ENCODE peak calls at places on chromosomes 4 and X, in nine cellular contexts. One of them, this sample, is unnamed.

GRCh38 chrX:24248042-24248441 is 65.8 kb downstream of the SUPT20HL2 start:
- DNase-seq in upper lobe of right lung: no peak
- DNase-seq in lower lobe of right lung: no peak
- DNase-seq in aorta: no peak
- DNase-seq in OCI-LY7: no peak
- DNase-seq in hepatocyte: no peak
- DNase-seq in CD4-positive, alpha-beta T cell: no peak
- DNase-seq in A549: no peak
- DNase-seq in fibroblast of lung: no peak
- DNase-seq in this sample: no peak

GRCh38 chr4:156636398-156636797 is 335.2 kb downstream of the PDGFC start:
- DNase-seq in upper lobe of right lung: no peak
- DNase-seq in lower lobe of right lung: no peak
- DNase-seq in aorta: no peak
- DNase-seq in OCI-LY7: no peak
- DNase-seq in hepatocyte: no peak
- DNase-seq in CD4-positive, alpha-beta T cell: no peak
- DNase-seq in A549: no peak
- DNase-seq in fibroblast of lung: no peak
- DNase-seq in this sample: no peak

GRCh38 chrX:149521438-149521837 is 16.3 kb upstream of the IDS start:
- DNase-seq in upper lobe of right lung: no peak
- DNase-seq in lower lobe of right lung: no peak
- DNase-seq in aorta: no peak
- DNase-seq in OCI-LY7: no peak
- DNase-seq in hepatocyte: no peak
- DNase-seq in CD4-positive, alpha-beta T cell: no peak
- DNase-seq in A549: no peak
- DNase-seq in fibroblast of lung: no peak
- DNase-seq in this sample: no peak

GRCh38 chrX:103571726-103572125 is 13.6 kb upstream of the TCEAL4 start:
- DNase-seq in upper lobe of right lung: no peak
- DNase-seq in lower lobe of right lung: no peak
- DNase-seq in aorta: no peak
- DNase-seq in OCI-LY7: no peak
- DNase-seq in hepatocyte: no peak
- DNase-seq in CD4-positive, alpha-beta T cell: no peak
- DNase-seq in A549: no peak
- DNase-seq in fibroblast of lung: no peak
- DNase-seq in this sample: no peak

GRCh38 chrX:134895785-134896184 is 95.0 kb upstream of the SMIM10 start:
- DNase-seq in upper lobe of right lung: no peak
- DNase-seq in lower lobe of right lung: no peak
- DNase-seq in aorta: no peak
- DNase-seq in OCI-LY7: no peak
- DNase-seq in hepatocyte: no peak
- DNase-seq in CD4-positive, alpha-beta T cell: no peak
- DNase-seq in A549: no peak
- DNase-seq in fibroblast of lung: no peak
- DNase-seq in this sample: no peak

GRCh38 chr4:8038702-8039251 is 99.1 kb upstream of the AFAP1 start:
- DNase-seq in upper lobe of right lung: no peak
- DNase-seq in lower lobe of right lung: no peak
- DNase-seq in aorta: no peak
- DNase-seq in OCI-LY7: no peak
- DNase-seq in hepatocyte: no peak
- DNase-seq in CD4-positive, alpha-beta T cell: no peak
- DNase-seq in A549: no peak
- DNase-seq in fibroblast of lung: no peak
- DNase-seq in this sample: no peak

GRCh38 chr4:126396121-126396520 is 1081.4 kb downstream of the FAT4 start:
- DNase-seq in upper lobe of right lung: no peak
- DNase-seq in lower lobe of right lung: no peak
- DNase-seq in aorta: no peak
- DNase-seq in OCI-LY7: no peak
- DNase-seq in hepatocyte: no peak
- DNase-seq in CD4-positive, alpha-beta T cell: no peak
- DNase-seq in A549: no peak
- DNase-seq in fibroblast of lung: no peak
- DNase-seq in this sample: no peak

GRCh38 chr4:119093042-119093827 is 42.4 kb upstream of the MYOZ2 start:
- DNase-seq in upper lobe of right lung: no peak
- DNase-seq in lower lobe of right lung: no peak
- DNase-seq in aorta: no peak
- DNase-seq in OCI-LY7: no peak
- DNase-seq in hepatocyte: no peak
- DNase-seq in CD4-positive, alpha-beta T cell: no peak
- DNase-seq in A549: peak; percentile 82
- DNase-seq in fibroblast of lung: no peak
- DNase-seq in this sample: no peak

GRCh38 chr4:2494992-2495391 is 26.1 kb downstream of the RNF4 start:
- DNase-seq in upper lobe of right lung: no peak
- DNase-seq in lower lobe of right lung: no peak
- DNase-seq in aorta: peak; percentile 35
- DNase-seq in OCI-LY7: no peak
- DNase-seq in hepatocyte: no peak
- DNase-seq in CD4-positive, alpha-beta T cell: no peak
- DNase-seq in A549: no peak
- DNase-seq in fibroblast of lung: peak; percentile 11
- DNase-seq in this sample: no peak

GRCh38 chrX:46610070-46610658 is 36.6 kb downstream of the CHST7 start:
- DNase-seq in upper lobe of right lung: no peak
- DNase-seq in lower lobe of right lung: no peak
- DNase-seq in aorta: no peak
- DNase-seq in OCI-LY7: no peak
- DNase-seq in hepatocyte: no peak
- DNase-seq in CD4-positive, alpha-beta T cell: no peak
- DNase-seq in A549: no peak
- DNase-seq in fibroblast of lung: no peak
- DNase-seq in this sample: no peak

GRCh38 chr4:76620723-76621463 is 185.9 kb downstream of the SHROOM3 start:
- DNase-seq in upper lobe of right lung: no peak
- DNase-seq in lower lobe of right lung: no peak
- DNase-seq in aorta: no peak
- DNase-seq in OCI-LY7: no peak
- DNase-seq in hepatocyte: peak; percentile 24
- DNase-seq in CD4-positive, alpha-beta T cell: no peak
- DNase-seq in A549: no peak
- DNase-seq in fibroblast of lung: no peak
- DNase-seq in this sample: no peak

GRCh38 chr4:38902695-38903094 is 35.1 kb downstream of the FAM114A1 start:
- DNase-seq in upper lobe of right lung: no peak
- DNase-seq in lower lobe of right lung: no peak
- DNase-seq in aorta: no peak
- DNase-seq in OCI-LY7: peak; percentile 64
- DNase-seq in hepatocyte: peak; percentile 21
- DNase-seq in CD4-positive, alpha-beta T cell: no peak
- DNase-seq in A549: peak; percentile 13
- DNase-seq in fibroblast of lung: peak; percentile 43
- DNase-seq in this sample: no peak

GRCh38 chr4:187929024-187929423 is 66.5 kb upstream of the ZFP42 start:
- DNase-seq in upper lobe of right lung: no peak
- DNase-seq in lower lobe of right lung: no peak
- DNase-seq in aorta: no peak
- DNase-seq in OCI-LY7: no peak
- DNase-seq in hepatocyte: no peak
- DNase-seq in CD4-positive, alpha-beta T cell: no peak
- DNase-seq in A549: peak; percentile 10
- DNase-seq in fibroblast of lung: no peak
- DNase-seq in this sample: no peak

GRCh38 chrX:71935542-71935941 is 24.9 kb downstream of the NHSL2 start:
- DNase-seq in upper lobe of right lung: no peak
- DNase-seq in lower lobe of right lung: no peak
- DNase-seq in aorta: no peak
- DNase-seq in OCI-LY7: no peak
- DNase-seq in hepatocyte: no peak
- DNase-seq in CD4-positive, alpha-beta T cell: no peak
- DNase-seq in A549: no peak
- DNase-seq in fibroblast of lung: no peak
- DNase-seq in this sample: no peak

GRCh38 chr4:56655209-56655626 is 25.9 kb downstream of the HOPX start:
- DNase-seq in upper lobe of right lung: no peak
- DNase-seq in lower lobe of right lung: no peak
- DNase-seq in aorta: no peak
- DNase-seq in OCI-LY7: no peak
- DNase-seq in hepatocyte: peak; percentile 29
- DNase-seq in CD4-positive, alpha-beta T cell: no peak
- DNase-seq in A549: no peak
- DNase-seq in fibroblast of lung: peak; percentile 34
- DNase-seq in this sample: no peak

DNA sequence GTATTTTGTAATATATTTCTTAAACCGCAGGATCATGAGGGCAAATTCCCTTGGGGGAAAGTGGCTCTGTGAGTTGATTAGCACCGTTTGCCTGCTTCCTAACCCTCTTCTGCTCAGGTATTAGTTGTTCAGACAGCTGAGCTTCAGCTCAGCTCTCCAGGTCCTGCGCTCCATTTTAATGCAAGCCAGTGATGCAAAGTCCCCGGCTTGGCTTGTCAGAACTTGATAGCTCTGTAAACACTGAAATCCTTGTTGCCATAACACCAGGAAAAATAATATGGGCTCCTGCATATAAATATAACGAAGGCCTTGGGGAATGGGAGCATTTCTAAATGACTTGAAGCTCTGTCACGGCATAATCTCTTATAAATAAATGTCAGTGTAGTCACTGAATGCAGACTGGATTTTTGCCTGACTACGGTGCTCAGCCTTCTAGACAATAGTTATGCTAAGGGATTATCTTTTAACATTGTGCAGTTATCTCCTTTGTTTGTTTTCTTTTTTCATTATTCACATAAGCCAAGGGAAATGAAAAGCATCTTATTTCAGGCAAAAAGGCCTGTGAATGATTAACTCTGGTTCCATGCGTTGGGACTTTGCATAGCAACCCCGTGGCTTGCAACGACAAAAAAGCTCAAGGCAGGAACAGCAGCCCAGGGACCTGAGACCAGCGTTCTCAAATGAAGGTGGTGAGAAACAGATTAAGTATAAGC is 253.2 kb downstream of the SPRY1 start:
- DNase-seq in upper lobe of right lung: no peak
- DNase-seq in lower lobe of right lung: no peak
- DNase-seq in aorta: no peak
- DNase-seq in OCI-LY7: no peak
- DNase-seq in hepatocyte: peak; percentile 78
- DNase-seq in CD4-positive, alpha-beta T cell: no peak
- DNase-seq in A549: peak; percentile 79
- DNase-seq in fibroblast of lung: peak; percentile 75
- DNase-seq in this sample: no peak
- H3K9me3 ChIP-seq in upper lobe of right lung: no peaks in the 10 kb centered on the region
- H3K9me3 ChIP-seq in lower lobe of right lung: no peaks in the 10 kb centered on the region
- H3K9me3 ChIP-seq in aorta: no peaks in the 10 kb centered on the region
- H3K9me3 ChIP-seq in OCI-LY7: no peaks in the 10 kb centered on the region
- H3K9me3 ChIP-seq in hepatocyte: no peaks in the 10 kb centered on the region
- H3K9me3 ChIP-seq in CD4-positive, alpha-beta T cell: no peaks in the 10 kb centered on the region
- H3K9me3 ChIP-seq in A549: no peaks in the 10 kb centered on the region
- H3K9me3 ChIP-seq in fibroblast of lung: no peaks in the 10 kb centered on the region
- H3K9me3 ChIP-seq in this sample: no peaks in the 10 kb centered on the region

GRCh38 chr4:12488672-12489071 is 995.5 kb downstream of the RAB28 start:
- DNase-seq in upper lobe of right lung: no peak
- DNase-seq in lower lobe of right lung: no peak
- DNase-seq in aorta: no peak
- DNase-seq in OCI-LY7: no peak
- DNase-seq in hepatocyte: peak; percentile 16
- DNase-seq in CD4-positive, alpha-beta T cell: no peak
- DNase-seq in A549: no peak
- DNase-seq in fibroblast of lung: no peak
- DNase-seq in this sample: no peak
- H3K9me3 ChIP-seq in upper lobe of right lung: no peaks in the 10 kb centered on the region
- H3K9me3 ChIP-seq in lower lobe of right lung: no peaks in the 10 kb centered on the region
- H3K9me3 ChIP-seq in aorta: peaks cover 2% of the 10 kb centered on the region
- H3K9me3 ChIP-seq in OCI-LY7: no peaks in the 10 kb centered on the region
- H3K9me3 ChIP-seq in hepatocyte: no peaks in the 10 kb centered on the region
- H3K9me3 ChIP-seq in CD4-positive, alpha-beta T cell: no peaks in the 10 kb centered on the region
- H3K9me3 ChIP-seq in A549: no peaks in the 10 kb centered on the region
- H3K9me3 ChIP-seq in fibroblast of lung: no peaks in the 10 kb centered on the region
- H3K9me3 ChIP-seq in this sample: no peaks in the 10 kb centered on the region

GRCh38 chr4:122674371-122674770 is 53.5 kb upstream of the IL21 start:
- DNase-seq in upper lobe of right lung: no peak
- DNase-seq in lower lobe of right lung: no peak
- DNase-seq in aorta: no peak
- DNase-seq in OCI-LY7: no peak
- DNase-seq in hepatocyte: no peak
- DNase-seq in CD4-positive, alpha-beta T cell: no peak
- DNase-seq in A549: no peak
- DNase-seq in fibroblast of lung: no peak
- DNase-seq in this sample: no peak
- H3K9me3 ChIP-seq in upper lobe of right lung: no peaks in the 10 kb centered on the region
- H3K9me3 ChIP-seq in lower lobe of right lung: no peaks in the 10 kb centered on the region
- H3K9me3 ChIP-seq in aorta: no peaks in the 10 kb centered on the region
- H3K9me3 ChIP-seq in OCI-LY7: no peaks in the 10 kb centered on the region
- H3K9me3 ChIP-seq in hepatocyte: no peaks in the 10 kb centered on the region
- H3K9me3 ChIP-seq in CD4-positive, alpha-beta T cell: no peaks in the 10 kb centered on the region
- H3K9me3 ChIP-seq in A549: no peaks in the 10 kb centered on the region
- H3K9me3 ChIP-seq in fibroblast of lung: no peaks in the 10 kb centered on the region
- H3K9me3 ChIP-seq in this sample: no peaks in the 10 kb centered on the region

GRCh38 chr4:22493523-22493922 is 22.3 kb downstream of the ADGRA3 start:
- DNase-seq in upper lobe of right lung: no peak
- DNase-seq in lower lobe of right lung: no peak
- DNase-seq in aorta: no peak
- DNase-seq in OCI-LY7: no peak
- DNase-seq in hepatocyte: no peak
- DNase-seq in CD4-positive, alpha-beta T cell: no peak
- DNase-seq in A549: no peak
- DNase-seq in fibroblast of lung: no peak
- DNase-seq in this sample: no peak
- H3K9me3 ChIP-seq in upper lobe of right lung: no peaks in the 10 kb centered on the region
- H3K9me3 ChIP-seq in lower lobe of right lung: no peaks in the 10 kb centered on the region
- H3K9me3 ChIP-seq in aorta: no peaks in the 10 kb centered on the region
- H3K9me3 ChIP-seq in OCI-LY7: no peaks in the 10 kb centered on the region
- H3K9me3 ChIP-seq in hepatocyte: no peaks in the 10 kb centered on the region
- H3K9me3 ChIP-seq in CD4-positive, alpha-beta T cell: no peaks in the 10 kb centered on the region
- H3K9me3 ChIP-seq in A549: no peaks in the 10 kb centered on the region
- H3K9me3 ChIP-seq in fibroblast of lung: no peaks in the 10 kb centered on the region
- H3K9me3 ChIP-seq in this sample: no peaks in the 10 kb centered on the region

GRCh38 chr4:33746979-33747378 is 2497.3 kb downstream of the ARAP2 start:
- DNase-seq in upper lobe of right lung: no peak
- DNase-seq in lower lobe of right lung: no peak
- DNase-seq in aorta: no peak
- DNase-seq in OCI-LY7: no peak
- DNase-seq in hepatocyte: no peak
- DNase-seq in CD4-positive, alpha-beta T cell: no peak
- DNase-seq in A549: no peak
- DNase-seq in fibroblast of lung: peak; percentile 8
- DNase-seq in this sample: no peak
- H3K9me3 ChIP-seq in upper lobe of right lung: no peaks in the 10 kb centered on the region
- H3K9me3 ChIP-seq in lower lobe of right lung: no peaks in the 10 kb centered on the region
- H3K9me3 ChIP-seq in aorta: no peaks in the 10 kb centered on the region
- H3K9me3 ChIP-seq in OCI-LY7: no peaks in the 10 kb centered on the region
- H3K9me3 ChIP-seq in hepatocyte: no peaks in the 10 kb centered on the region
- H3K9me3 ChIP-seq in CD4-positive, alpha-beta T cell: no peaks in the 10 kb centered on the region
- H3K9me3 ChIP-seq in A549: no peaks in the 10 kb centered on the region
- H3K9me3 ChIP-seq in fibroblast of lung: no peaks in the 10 kb centered on the region
- H3K9me3 ChIP-seq in this sample: no peaks in the 10 kb centered on the region

GRCh38 chr4:175282407-175282806 is 364.2 kb downstream of the ADAM29 start:
- DNase-seq in upper lobe of right lung: no peak
- DNase-seq in lower lobe of right lung: no peak
- DNase-seq in aorta: no peak
- DNase-seq in OCI-LY7: no peak
- DNase-seq in hepatocyte: no peak
- DNase-seq in CD4-positive, alpha-beta T cell: no peak
- DNase-seq in A549: no peak
- DNase-seq in fibroblast of lung: no peak
- DNase-seq in this sample: no peak
- H3K9me3 ChIP-seq in upper lobe of right lung: no peaks in the 10 kb centered on the region
- H3K9me3 ChIP-seq in lower lobe of right lung: no peaks in the 10 kb centered on the region
- H3K9me3 ChIP-seq in aorta: no peaks in the 10 kb centered on the region
- H3K9me3 ChIP-seq in OCI-LY7: no peaks in the 10 kb centered on the region
- H3K9me3 ChIP-seq in hepatocyte: no peaks in the 10 kb centered on the region
- H3K9me3 ChIP-seq in CD4-positive, alpha-beta T cell: no peaks in the 10 kb centered on the region
- H3K9me3 ChIP-seq in A549: no peaks in the 10 kb centered on the region
- H3K9me3 ChIP-seq in fibroblast of lung: no peaks in the 10 kb centered on the region
- H3K9me3 ChIP-seq in this sample: no peaks in the 10 kb centered on the region

This sample was measured in T-helper 17 cell.